ENCODE peak calls at places on chromosomes 4 and X, in four cellular contexts. T is K562, L is GM23338, M is WTC11. H is an unnamed sample.

GRCh38 chrX:34300871-34301270 is 168.8 kb upstream of the FAM47A start:
- DNase-seq in L (peak), T (peak), M (peak), H (no peak)

GRCh38 chr4:19927381-19927780 is 324.3 kb upstream of the SLIT2 start:
- DNase-seq in L (no peak), M (no peak), T (no peak), H (no peak)

GRCh38 chrX:111445485-111445884 is 33.5 kb upstream of the DCX start:
- DNase-seq in M (no peak), L (peak), T (peak), H (no peak)

GRCh38 chrX:154140742-154141141 is 3.3 kb upstream of the OPN1LW start:
- DNase-seq in T (no peak), M (no peak), L (no peak), H (no peak)

GRCh38 chr4:148109216-148109615 is 333.0 kb downstream of the NR3C2 start:
- DNase-seq in M (no peak), T (no peak), L (no peak), H (no peak)

GRCh38 chr4:73836373-73837269 is at the start of gene CXCL6:
- DNase-seq in M (peak), T (no peak), L (peak), H (peak)

GRCh38 chr4:163679189-163679588 is 184.7 kb downstream of the TMA16 start:
- DNase-seq in L (peak), M (no peak), T (no peak), H (no peak)

GRCh38 chrX:82335772-82336171 is 1133.9 kb downstream of the SH3BGRL start:
- DNase-seq in M (no peak), L (no peak), T (no peak), H (no peak)

DNA sequence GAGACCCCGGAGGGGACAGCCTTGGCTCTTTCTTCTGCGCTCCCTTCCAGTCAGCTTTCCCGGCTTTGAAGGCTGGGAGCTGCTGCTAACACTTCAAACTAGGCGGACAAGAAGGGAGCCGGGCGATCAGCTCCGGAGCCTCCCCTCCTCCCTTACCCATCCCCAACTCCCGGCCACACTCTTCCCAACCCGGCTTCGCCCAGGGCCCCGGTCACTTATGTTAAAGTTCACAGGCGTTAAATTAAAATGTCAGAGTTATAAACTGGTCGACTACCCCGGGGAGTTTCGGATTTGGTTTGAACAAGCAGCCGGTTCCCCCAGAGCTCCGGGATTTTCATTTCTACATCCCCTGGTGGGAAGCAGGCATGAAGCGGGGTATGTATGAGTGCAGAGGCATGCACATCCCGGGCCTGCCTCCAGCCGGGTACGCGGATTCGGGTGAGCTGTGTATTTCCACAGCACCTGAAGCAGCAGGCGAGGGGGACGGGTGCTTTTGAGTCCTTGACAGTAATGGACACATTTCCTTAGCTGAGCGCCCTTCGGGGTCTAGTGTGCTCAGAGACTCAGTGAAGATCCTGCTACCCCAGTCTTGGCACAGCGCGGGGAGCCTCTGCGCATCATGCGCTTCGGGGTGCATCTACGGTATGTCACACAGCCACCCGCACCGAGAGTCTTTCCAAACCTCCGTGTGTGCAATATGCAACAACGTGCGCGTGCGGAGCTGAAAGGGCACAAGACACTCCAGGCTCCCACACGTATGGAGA is 883 bp downstream of the UNC5C start:
- DNase-seq in T (no peak), L (peak), M (peak), H (no peak)
- TF ChIP-seq CREB1 in T (no peak), L (no peak), M (no peak), H (no peak)

DNA sequence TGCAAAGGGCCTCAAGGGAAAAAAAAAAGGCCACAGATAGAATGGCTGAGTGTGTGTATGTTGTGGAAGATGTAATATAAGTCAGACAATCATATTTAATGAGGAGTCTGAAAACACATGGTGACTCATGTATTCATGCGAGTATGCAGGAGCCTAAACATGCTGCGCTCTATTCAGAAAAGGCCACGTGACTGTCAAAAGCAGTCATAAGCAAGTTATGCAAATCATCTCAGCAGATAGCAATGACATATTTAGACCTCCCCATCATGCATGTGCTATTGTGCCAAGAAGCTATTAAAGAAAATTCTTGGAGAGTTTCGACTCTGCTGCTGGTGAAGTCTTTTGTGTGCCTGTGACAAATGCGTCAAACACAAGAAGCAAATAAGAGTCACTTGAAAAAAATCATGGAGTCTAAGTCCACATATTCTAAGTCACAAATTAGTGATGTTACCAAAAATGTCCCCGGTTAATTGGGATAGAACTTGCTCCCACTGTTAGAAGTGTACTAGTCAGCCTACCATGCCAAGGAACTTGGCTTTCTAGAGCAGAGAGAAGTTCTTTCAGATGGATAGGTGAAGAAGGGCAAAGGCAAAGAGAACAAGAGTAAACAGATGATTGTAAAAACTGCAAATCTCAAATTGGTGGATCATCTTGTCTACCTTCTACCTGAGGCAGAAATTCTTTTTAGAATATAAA is 5.0 kb downstream of the LNX1 start:
- DNase-seq in L (no peak), T (no peak), M (no peak), H (no peak)
- TF ChIP-seq CREB1 in L (no peak), T (no peak), M (no peak), H (no peak)

GRCh38 chrX:53160297-53160983 is 64.6 kb downstream of the KDM5C start:
- DNase-seq in M (no peak), T (no peak), L (no peak), H (no peak)

GRCh38 chrX:53155512-53156206 is 61.7 kb downstream of the KANTR start:
- DNase-seq in L (no peak), T (no peak), M (no peak), H (no peak)

GRCh38 chrX:53156207-53156596 is 62.3 kb downstream of the KANTR start:
- DNase-seq in M (no peak), T (no peak), L (no peak), H (no peak)

GRCh38 chrX:53163436-53163835 is 61.6 kb downstream of the KDM5C start:
- DNase-seq in L (peak), T (no peak), M (no peak), H (no peak)

GRCh38 chrX:53159184-53159583 is 65.2 kb downstream of the KANTR start:
- DNase-seq in L (no peak), T (no peak), M (no peak), H (no peak)
- TF ChIP-seq CREB1 in L (no peak), T (no peak), M (no peak), H (no peak)

GRCh38 chr4:22339491-22339890 is 176.4 kb downstream of the ADGRA3 start:
- DNase-seq in T (no peak), L (no peak), M (no peak), H (no peak)
- TF ChIP-seq CREB1 in T (no peak), L (no peak), M (no peak), H (no peak)

DNA sequence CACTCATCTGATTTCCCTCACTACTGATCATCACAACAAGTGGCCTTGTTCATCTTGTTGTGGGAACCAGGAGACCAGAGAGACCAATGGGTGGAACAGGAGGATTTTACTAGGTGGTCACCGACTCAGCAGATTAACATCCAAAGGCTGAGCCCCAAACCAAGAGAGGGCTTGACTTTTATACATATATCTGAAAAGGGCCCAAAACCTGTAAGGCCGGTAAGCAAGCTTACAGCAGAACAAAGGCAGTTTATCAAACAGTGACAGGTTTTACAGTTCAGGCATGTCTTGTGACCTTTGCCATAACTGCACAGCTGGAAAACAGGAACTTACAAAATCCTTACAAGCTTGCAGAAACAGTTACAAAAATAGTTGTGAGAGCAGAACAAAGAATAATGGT is 195.9 kb downstream of the OR13H1 start:
- DNase-seq in M (no peak), T (no peak), L (no peak), H (no peak)
- TF ChIP-seq CREB1 in M (no peak), T (no peak), L (no peak), H (no peak)

GRCh38 chr4:185127021-185127925 is 15.8 kb upstream of the SLC25A4 start:
- DNase-seq in M (peak), T (no peak), L (peak), H (no peak)
- TF ChIP-seq CREB1 in M (no peak), T (no peak), L (no peak), H (no peak)

GRCh38 chr4:158613046-158613445 is 58.6 kb downstream of the C4orf46 start:
- DNase-seq in T (no peak), M (no peak), L (no peak), H (no peak)
- TF ChIP-seq CREB1 in T (no peak), M (no peak), L (no peak), H (no peak)

GRCh38 chr4:149896428-149896827 is 80.8 kb upstream of the IQCM start:
- DNase-seq in L (peak), T (no peak), M (peak), H (no peak)
- TF ChIP-seq CREB1 in L (no peak), T (no peak), M (no peak), H (no peak)

H was measured in H1.